ENCODE peak calls at places on chromosomes 3 and 15, in four cellular contexts. L is stimulated activated CD4-positive, alpha-beta T cell treated with anti-CD3 and anti-CD28 coated beads, Interleukin-1b, Interleukin-23, amount 100 ng/mL, for 24 hours; G is fibroblast of lung; T is SJSA1. U is an unnamed sample.

GRCh38 chr3:156218353-156218744 is 98.0 kb downstream of the KCNAB1 start:
- DNase-seq in T (peak), G (peak), L (no peak), U (peak)

GRCh38 chr3:151426337-151426648 is 34.6 kb downstream of the IGSF10 start:
- DNase-seq in T (no peak), G (no peak), L (no peak), U (no peak)

GRCh38 chr15:56866798-56867197 is 51.6 kb upstream of the TCF12 start:
- DNase-seq in L (no peak), T (peak), G (peak), U (no peak)

GRCh38 chr15:90482124-90483011 is 47.4 kb upstream of the CRTC3 start:
- DNase-seq in G (peak), T (peak), L (peak), U (no peak)

GRCh38 chr3:100465871-100466777 is 26.3 kb upstream of the TMEM45A start:
- DNase-seq in G (no peak), T (no peak), L (no peak), U (no peak)

GRCh38 chr3:152320201-152320617 is 51.5 kb downstream of the MBNL1 start:
- DNase-seq in T (no peak), L (no peak), G (peak), U (no peak)

GRCh38 chr3:162134571-162134970 is 638.0 kb downstream of the OTOL1 start:
- DNase-seq in L (no peak), T (no peak), G (peak), U (no peak)

GRCh38 chr3:123872621-123873020 is 11.5 kb downstream of the MYLK start:
- DNase-seq in G (no peak), L (no peak), T (no peak), U (no peak)

GRCh38 chr3:21273256-21273999 is 477.6 kb downstream of the ZNF385D start:
- DNase-seq in T (no peak), G (peak), L (no peak), U (no peak)

GRCh38 chr15:65856821-65857455 is 12.4 kb upstream of the RAB11A start:
- DNase-seq in T (peak), G (peak), L (peak), U (no peak)

GRCh38 chr3:62316525-62316924 is 56.8 kb downstream of the FEZF2 start:
- DNase-seq in G (no peak), T (no peak), L (no peak), U (no peak)

GRCh38 chr3:37138816-37139215 is 35.6 kb downstream of the LRRFIP2 start:
- DNase-seq in T (no peak), L (no peak), G (no peak), U (no peak)

GRCh38 chr3:197752107-197752506 is 2.4 kb downstream of the FYTTD1 start:
- DNase-seq in G (no peak), L (no peak), T (no peak), U (no peak)

GRCh38 chr3:36923523-36923943 is 21.3 kb downstream of the TRANK1 start:
- DNase-seq in G (no peak), L (no peak), T (no peak), U (no peak)

GRCh38 chr15:74792227-74793016 is 10.5 kb downstream of the CSK start:
- DNase-seq in G (no peak), L (no peak), T (no peak), U (no peak)

GRCh38 chr15:65400760-65401606 is 21.8 kb downstream of the IGDCC4 start:
- DNase-seq in T (peak), G (peak), L (peak), U (peak)

GRCh38 chr15:78979456-78980320 is 34.8 kb upstream of the CTSH start:
- DNase-seq in T (peak), L (peak), G (peak), U (no peak)

GRCh38 chr3:8962226-8962861 is 928 bp downstream of the RAD18 start:
- DNase-seq in L (no peak), T (peak), G (peak), U (no peak)